ENCODE peak calls at places on chromosomes 12 and 14, in nine cellular contexts. I is IMR-90; C is activated naive CD8-positive, alpha-beta T cell treated with anti-CD3 and anti-CD28 coated beads, Interleukin-2, amount 50 U/mL, for 24 hours; J is upper lobe of right lung; P is left lobe of liver; M is right cardiac atrium; A is CD4-positive, alpha-beta T cell; U is K562; Y is left cardiac atrium. Z is an unnamed sample.

GRCh38 chr12:110669193-110669502 is 19.8 kb downstream of the HVCN1 start:
- ATAC-seq in J (no peak), A (no peak), Y (no peak), I (no peak), M (no peak), C (no peak), P (no peak), U (no peak), Z (peak)

GRCh38 chr12:1655225-1655788 is 26.3 kb downstream of the WNT5B start:
- ATAC-seq in J (no peak), A (no peak), M (no peak), C (no peak), I (no peak), Y (no peak), U (no peak), P (no peak), Z (peak)

GRCh38 chr14:88272390-88273019 is 50.6 kb downstream of the KCNK10 start:
- ATAC-seq in U (no peak), P (no peak), C (no peak), Y (no peak), J (no peak), A (no peak), I (no peak), M (no peak), Z (peak)

GRCh38 chr12:42163913-42164312 is 19.2 kb upstream of the GXYLT1 start:
- ATAC-seq in I (no peak), P (peak), J (no peak), C (no peak), U (no peak), Y (no peak), M (no peak), A (no peak), Z (no peak)

GRCh38 chr14:94612580-94613554 is 676 bp downstream of the SERPINA3 start:
- ATAC-seq in P (peak), J (peak), A (no peak), M (peak), Y (peak), U (no peak), C (no peak), I (no peak), Z (peak)

GRCh38 chr12:86226481-86226880 is 29.7 kb downstream of the MGAT4C start:
- ATAC-seq in Y (no peak), M (no peak), A (no peak), J (no peak), I (no peak), U (no peak), C (no peak), P (no peak), Z (no peak)

GRCh38 chr14:83023369-83023768 is 1489.7 kb upstream of the SEL1L start:
- ATAC-seq in M (no peak), J (no peak), Y (no peak), I (no peak), C (no peak), P (no peak), U (no peak), A (no peak), Z (no peak)

GRCh38 chr12:111298583-111299436 is 70.1 kb downstream of the PHETA1 start:
- ATAC-seq in A (peak), J (peak), M (peak), Y (peak), I (peak), P (peak), U (peak), C (peak), Z (peak)

GRCh38 chr12:50923361-50924130 is 28.8 kb upstream of the HIGD1C start:
- ATAC-seq in Y (no peak), M (no peak), C (no peak), J (no peak), U (no peak), P (no peak), A (no peak), I (no peak), Z (no peak)

GRCh38 chr12:3101309-3102022 is 24.3 kb downstream of the TSPAN9 start:
- ATAC-seq in A (no peak), C (no peak), M (no peak), U (no peak), I (no peak), Y (no peak), P (no peak), J (no peak), Z (peak)

GRCh38 chr12:67920432-67920831 is 68.8 kb upstream of the IFNG-AS1 start:
- ATAC-seq in C (peak), Y (no peak), I (no peak), M (no peak), P (no peak), J (peak), A (no peak), U (no peak), Z (no peak)

GRCh38 chr12:82015623-82016347 is 256.6 kb upstream of the PPFIA2 start:
- ATAC-seq in J (no peak), P (no peak), M (no peak), A (no peak), C (no peak), Y (no peak), U (no peak), I (no peak), Z (no peak)

Z was measured in esophagus mucosa.